ENCODE peak calls at places on chromosomes 1 and 21, in four cellular contexts. O is uterus, D is heart right ventricle, B is hepatocyte. H is an unnamed sample.

GRCh38 chr1:1872329-1872994 is 18.4 kb downstream of the GNB1 start:
- DNase-seq in O (no peak), D (no peak), B (no peak), H (no peak)

GRCh38 chr1:228338521-228339051 is 68.0 kb downstream of the TRIM11 start:
- DNase-seq in O (peak; percentile 6), D (peak; percentile 7), B (no peak), H (no peak)

GRCh38 chr1:112686835-112687234 is 12.4 kb downstream of the MOV10 start:
- DNase-seq in O (no peak), D (no peak), B (no peak), H (no peak)

GRCh38 chr1:55196433-55197035 is 18.6 kb downstream of the USP24 start:
- DNase-seq in O (no peak), D (no peak), B (no peak), H (no peak)

GRCh38 chr1:53111693-53112092 is 30.7 kb downstream of the SLC1A7 start:
- DNase-seq in O (no peak), D (no peak), B (no peak), H (no peak)

GRCh38 chr1:29767088-29767685 is 530.9 kb downstream of the PTPRU start:
- DNase-seq in O (no peak), D (no peak), B (no peak), H (no peak)

GRCh38 chr1:86788300-86789206 is 84.2 kb downstream of the SH3GLB1 start:
- DNase-seq in O (no peak), D (no peak), B (peak; percentile 19), H (peak; percentile 17)

GRCh38 chr1:53324728-53325297 is 3.1 kb downstream of the LRP8 start:
- DNase-seq in O (no peak), D (no peak), B (no peak), H (no peak)

GRCh38 chr1:47837866-47838561 is 159.2 kb downstream of the TRABD2B start:
- DNase-seq in O (no peak), D (no peak), B (peak; percentile 30), H (no peak)

GRCh38 chr1:40411294-40411693 is 37.8 kb downstream of the SMAP2 start:
- DNase-seq in O (no peak), D (no peak), B (no peak), H (no peak)

GRCh38 chr21:31725202-31725840 is 6.6 kb downstream of the SCAF4 start:
- DNase-seq in O (no peak), D (no peak), B (no peak), H (no peak)

GRCh38 chr1:17635811-17636210 is 96.3 kb downstream of the ARHGEF10L start:
- DNase-seq in O (no peak), D (peak; percentile 39), B (no peak), H (peak; percentile 46)

GRCh38 chr1:204104331-204105222 is 31.7 kb downstream of the SOX13 start:
- DNase-seq in O (no peak), D (peak; percentile 54), B (no peak), H (no peak)

GRCh38 chr1:202184750-202185460 is 8.7 kb upstream of the LGR6 start:
- DNase-seq in O (peak; percentile 57), D (peak; percentile 80), B (peak; percentile 95), H (peak; percentile 91)

GRCh38 chr1:41404308-41404755 is 43.1 kb downstream of the FOXO6 start:
- DNase-seq in O (no peak), D (no peak), B (peak; percentile 61), H (no peak)

GRCh38 chr1:93907718-93908117 is 1.5 kb downstream of the GCLM start:
- DNase-seq in O (no peak), D (peak; percentile 15), B (peak; percentile 26), H (no peak)

DNA sequence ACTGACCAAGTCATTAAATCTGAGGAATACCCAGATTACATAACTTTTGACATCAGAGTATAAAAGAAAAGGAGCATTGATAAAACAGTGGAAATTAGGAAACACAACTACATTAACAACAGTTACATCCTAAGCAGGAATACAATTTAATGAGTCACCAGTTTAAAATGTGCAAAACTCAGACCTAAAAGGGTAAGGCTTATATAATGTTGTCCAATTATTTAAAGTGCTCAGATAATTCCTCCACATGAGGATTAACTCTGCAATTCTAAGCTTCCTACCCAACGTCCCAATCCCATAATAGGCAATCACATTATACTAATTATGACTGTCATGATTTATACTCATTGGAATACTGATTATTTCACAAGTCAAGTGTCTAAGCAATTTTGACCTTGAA is 50.5 kb downstream of the ABL2 start:
- DNase-seq in O (no peak), D (no peak), B (no peak), H (no peak)
- H3K27ac ChIP-seq in O (no peak overlapping the region), D (no peak overlapping the region), B (no peak overlapping the region), H (no peak overlapping the region)

GRCh38 chr1:85692730-85693314 is 15.4 kb downstream of the ZNHIT6 start:
- DNase-seq in O (no peak), D (no peak), B (peak; percentile 43), H (no peak)

GRCh38 chr1:85700422-85700821 is 7.8 kb downstream of the ZNHIT6 start:
- DNase-seq in O (no peak), D (no peak), B (no peak), H (no peak)

GRCh38 chr1:85697895-85698294 is 10.3 kb downstream of the ZNHIT6 start:
- DNase-seq in O (no peak), D (no peak), B (no peak), H (no peak)
- H3K36me3 ChIP-seq in O (no peaks in the 10 kb centered on the region), D (no peaks in the 10 kb centered on the region), B (no peaks in the 10 kb centered on the region), H (peaks cover 20% of the 10 kb centered on the region)

GRCh38 chr1:155191904-155192303 is 15.8 kb downstream of the THBS3 start:
- DNase-seq in O (no peak), D (no peak), B (no peak), H (no peak)

GRCh38 chr1:155193275-155193990 is 14.3 kb downstream of the THBS3 start:
- DNase-seq in O (peak; percentile 90), D (peak; percentile 90), B (peak; percentile 93), H (peak; percentile 61)

GRCh38 chr1:155196103-155196892 is 11.4 kb downstream of the THBS3 start:
- DNase-seq in O (no peak), D (no peak), B (no peak), H (no peak)

GRCh38 chr1:155195201-155196102 is 12.2 kb downstream of the THBS3 start:
- DNase-seq in O (peak; percentile 55), D (no peak), B (no peak), H (no peak)

GRCh38 chr1:155192346-155193274 is 15.1 kb downstream of the THBS3 start:
- DNase-seq in O (peak; percentile 44), D (no peak), B (peak; percentile 73), H (no peak)
- H3K27ac ChIP-seq in O (peak overlapping the region; percentile 85), D (peak overlapping the region; percentile 79), B (peak overlapping the region; percentile 80), H (peak overlapping the region; percentile 87)

DNA sequence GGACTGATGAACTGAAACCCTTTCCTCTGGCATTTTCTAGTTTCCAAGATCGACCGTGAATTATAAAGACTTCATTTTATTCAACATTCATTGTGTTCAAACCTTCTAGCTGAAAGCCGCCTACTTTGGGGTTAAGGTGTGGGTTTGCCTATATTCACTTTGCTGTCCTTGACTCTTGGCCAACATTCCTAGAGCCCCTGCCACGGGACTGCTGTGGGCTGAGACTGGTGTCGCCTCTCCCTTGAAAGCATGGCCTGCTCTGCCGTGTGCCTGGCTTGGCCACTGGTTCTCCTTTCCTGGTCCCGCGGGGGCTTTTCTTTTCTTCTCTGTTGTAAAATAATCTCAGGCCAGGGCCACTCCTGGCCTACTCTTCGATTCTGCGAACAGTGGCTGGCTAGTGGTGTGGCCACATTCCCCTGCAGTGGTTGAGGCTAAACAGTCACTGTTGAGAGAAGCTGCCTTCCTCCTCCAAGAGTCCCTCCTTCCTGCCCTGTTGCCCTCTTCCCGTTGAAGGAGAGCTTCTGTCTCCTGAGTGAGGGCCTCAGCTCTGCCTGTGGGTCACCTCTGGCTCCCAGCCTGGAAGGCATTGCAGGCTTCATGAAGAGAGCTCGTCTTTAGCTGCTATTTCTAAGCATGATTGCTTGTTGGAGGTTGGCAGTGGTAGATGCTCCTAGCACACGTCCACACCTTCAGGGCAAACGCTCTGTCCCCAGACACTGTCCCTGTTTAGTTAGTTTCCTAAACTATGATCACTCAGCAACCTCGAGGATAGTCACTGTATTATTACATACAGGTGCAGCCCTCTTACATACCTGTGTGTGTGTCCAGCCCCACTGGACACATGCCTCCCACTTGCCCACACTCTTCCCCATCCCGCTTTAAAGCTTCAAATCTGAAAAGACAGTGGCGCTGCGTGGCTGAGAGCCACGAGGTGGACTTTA is 80.5 kb downstream of the GALNT2 start:
- DNase-seq in O (no peak), D (no peak), B (no peak), H (no peak)
- H3K36me3 ChIP-seq in O (no peaks in the 10 kb centered on the region), D (no peaks in the 10 kb centered on the region), B (no peaks in the 10 kb centered on the region), H (no peaks in the 10 kb centered on the region)

GRCh38 chr1:6365047-6365446 is 28.5 kb downstream of the ACOT7 start:
- DNase-seq in O (no peak), D (no peak), B (no peak), H (no peak)

DNA sequence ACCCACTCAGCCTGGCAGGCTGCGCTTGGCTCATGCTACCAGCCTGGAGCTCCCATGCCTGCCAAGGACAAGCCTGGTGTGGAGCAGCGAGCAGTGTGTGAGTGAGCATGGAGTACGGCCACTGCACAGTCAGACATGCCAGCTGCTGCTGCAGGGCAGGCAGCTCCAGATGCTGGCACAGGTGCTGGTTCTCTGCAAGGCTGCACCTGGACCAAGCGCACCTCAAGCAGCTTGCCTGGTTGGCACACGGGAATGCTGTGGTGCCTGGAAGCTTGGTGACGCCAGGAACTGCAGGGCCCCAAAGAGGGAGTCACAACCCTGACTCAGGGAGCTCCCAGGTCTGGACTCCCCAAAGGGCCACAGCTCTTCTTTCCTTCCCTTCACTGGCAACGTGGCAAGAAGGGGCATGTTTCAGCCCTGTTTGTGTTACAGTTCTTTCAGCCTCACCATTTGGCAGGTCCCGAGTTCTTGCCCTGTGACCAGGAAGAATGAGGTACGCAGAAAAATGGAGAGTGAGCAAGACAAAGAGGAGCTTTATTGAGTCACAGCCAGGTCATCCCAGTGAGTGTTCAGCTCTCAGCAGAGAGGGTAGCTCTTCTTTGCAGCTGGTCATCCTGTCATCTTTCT is 26.1 kb downstream of the ACOT7 start:
- DNase-seq in O (no peak), D (peak; percentile 52), B (no peak), H (no peak)
- H3K27ac ChIP-seq in O (no peak overlapping the region), D (no peak overlapping the region), B (no peak overlapping the region), H (no peak overlapping the region)

H was measured in ascending aorta.